ENCODE peak calls at places on chromosomes 5 and 9, in seven cellular contexts. F is CD8-positive, alpha-beta memory T cell; N is effector memory CD8-positive, alpha-beta T cell; V is stimulated activated CD8-positive, alpha-beta memory T cell treated with anti-CD3 and anti-CD28 coated beads, Interleukin-4, amount 100 ng/mL, for 24 hours; K is NCI-H1694 treated with DMSO at 0.1 percent for 48 hours; T is H54; S is omental fat pad. R is an unnamed sample.

GRCh38 chr5:33690736-33691135 is 201.1 kb downstream of the ADAMTS12 start:
- DNase-seq in F (no peak), N (no peak), V (no peak), K (no peak), T (peak; percentile 10), S (no peak), R (no peak)

GRCh38 chr5:139210585-139210984 is 12.4 kb upstream of the SIL1 start:
- DNase-seq in F (no peak), N (no peak), V (no peak), K (no peak), T (no peak), S (no peak), R (no peak)

GRCh38 chr5:170269579-170269978 is 28.0 kb downstream of the LCP2 start:
- DNase-seq in F (peak; percentile 83), N (peak; percentile 40), V (no peak), K (no peak), T (no peak), S (no peak), R (no peak)

GRCh38 chr5:140341591-140341990 is 4.8 kb downstream of the HBEGF start:
- DNase-seq in F (no peak), N (no peak), V (no peak), K (no peak), T (no peak), S (no peak), R (no peak)

GRCh38 chr5:14246350-14247053 is 103.4 kb downstream of the TRIO start:
- DNase-seq in F (no peak), N (no peak), V (no peak), K (no peak), T (no peak), S (no peak), R (no peak)

GRCh38 chr5:30183736-30184135 is 1009.8 kb upstream of the CDH6 start:
- DNase-seq in F (no peak), N (no peak), V (no peak), K (no peak), T (no peak), S (no peak), R (no peak)

GRCh38 chr5:10757043-10757442 is 4.0 kb downstream of the DAP start:
- DNase-seq in F (no peak), N (no peak), V (no peak), K (no peak), T (no peak), S (no peak), R (no peak)

GRCh38 chr9:121441163-121441562 is 58.5 kb downstream of the GGTA1 start:
- DNase-seq in F (no peak), N (no peak), V (no peak), K (no peak), T (no peak), S (no peak), R (no peak)

R was measured in iPS DF 19.7.